ENCODE peak calls at places on chromosomes 13 and 19, in six cellular contexts. One of them, this sample, is unnamed.

GRCh38 chr13:79810018-79810417 is 329.1 kb downstream of the NDFIP2 start:
- DNase-seq in lung: no peak
- DNase-seq in body of pancreas: no peak
- DNase-seq in GM23338: no peak
- DNase-seq in kidney: no peak
- DNase-seq in right lobe of liver: no peak
- DNase-seq in this sample: no peak

GRCh38 chr19:30686252-30686762 is 314.1 kb downstream of the ZNF536 start:
- DNase-seq in GM23338: peak; percentile 26
- DNase-seq in right lobe of liver: no peak
- DNase-seq in kidney: peak; percentile 52
- DNase-seq in lung: no peak
- DNase-seq in body of pancreas: no peak
- DNase-seq in this sample: peak; percentile 80

GRCh38 chr19:28521169-28521568 is 691.8 kb downstream of the UQCRFS1 start:
- DNase-seq in right lobe of liver: no peak
- DNase-seq in lung: no peak
- DNase-seq in GM23338: no peak
- DNase-seq in kidney: no peak
- DNase-seq in body of pancreas: no peak
- DNase-seq in this sample: no peak

GRCh38 chr19:18279266-18279515 is 2.2 kb downstream of the JUND start:
- DNase-seq in right lobe of liver: no peak
- DNase-seq in kidney: no peak
- DNase-seq in lung: no peak
- DNase-seq in body of pancreas: no peak
- DNase-seq in GM23338: no peak
- DNase-seq in this sample: no peak

GRCh38 chr13:44713793-44714469 is 137.8 kb upstream of the TSC22D1 start:
- DNase-seq in body of pancreas: no peak
- DNase-seq in right lobe of liver: no peak
- DNase-seq in GM23338: no peak
- DNase-seq in kidney: no peak
- DNase-seq in lung: no peak
- DNase-seq in this sample: peak; percentile 36

GRCh38 chr13:26254583-26255102 is 714 bp downstream of the CDK8 start:
- DNase-seq in kidney: peak; percentile 82
- DNase-seq in GM23338: peak; percentile 73
- DNase-seq in lung: peak; percentile 62
- DNase-seq in body of pancreas: peak; percentile 77
- DNase-seq in right lobe of liver: peak; percentile 80
- DNase-seq in this sample: peak; percentile 31

GRCh38 chr13:49356224-49356623 is 87.6 kb downstream of the CAB39L start:
- DNase-seq in body of pancreas: no peak
- DNase-seq in right lobe of liver: no peak
- DNase-seq in kidney: no peak
- DNase-seq in GM23338: no peak
- DNase-seq in lung: no peak
- DNase-seq in this sample: no peak

GRCh38 chr19:45016388-45017314 is 15.4 kb downstream of the RELB start:
- DNase-seq in GM23338: peak; percentile 92
- DNase-seq in body of pancreas: peak; percentile 84
- DNase-seq in right lobe of liver: peak; percentile 70
- DNase-seq in kidney: no peak
- DNase-seq in lung: peak; percentile 66
- DNase-seq in this sample: peak; percentile 86

GRCh38 chr13:73603646-73604045 is 530.6 kb downstream of the KLF12 start:
- DNase-seq in body of pancreas: no peak
- DNase-seq in GM23338: no peak
- DNase-seq in lung: no peak
- DNase-seq in kidney: no peak
- DNase-seq in right lobe of liver: no peak
- DNase-seq in this sample: no peak

GRCh38 chr13:107765724-107766436 is 449.5 kb downstream of the LIG4 start:
- DNase-seq in kidney: no peak
- DNase-seq in GM23338: no peak
- DNase-seq in right lobe of liver: no peak
- DNase-seq in lung: no peak
- DNase-seq in body of pancreas: no peak
- DNase-seq in this sample: no peak

GRCh38 chr19:3375221-3376088 is 9.1 kb downstream of the NFIC start:
- DNase-seq in kidney: peak; percentile 94
- DNase-seq in lung: peak; percentile 71
- DNase-seq in GM23338: no peak
- DNase-seq in right lobe of liver: peak; percentile 97
- DNase-seq in body of pancreas: peak; percentile 91
- DNase-seq in this sample: no peak

GRCh38 chr19:1009976-1010538 is 9.8 kb downstream of the GRIN3B start:
- DNase-seq in kidney: peak; percentile 75
- DNase-seq in GM23338: no peak
- DNase-seq in lung: no peak
- DNase-seq in body of pancreas: no peak
- DNase-seq in right lobe of liver: no peak
- DNase-seq in this sample: no peak

GRCh38 chr19:1008268-1009042 is 8.2 kb downstream of the GRIN3B start:
- DNase-seq in GM23338: no peak
- DNase-seq in lung: no peak
- DNase-seq in kidney: peak; percentile 75
- DNase-seq in right lobe of liver: no peak
- DNase-seq in body of pancreas: no peak
- DNase-seq in this sample: no peak

GRCh38 chr19:1010586-1011510 is 10.1 kb downstream of the TMEM259 start:
- DNase-seq in GM23338: no peak
- DNase-seq in right lobe of liver: no peak
- DNase-seq in kidney: peak; percentile 74
- DNase-seq in body of pancreas: no peak
- DNase-seq in lung: no peak
- DNase-seq in this sample: no peak

GRCh38 chr19:1007852-1008251 is 7.6 kb downstream of the GRIN3B start:
- DNase-seq in GM23338: no peak
- DNase-seq in lung: no peak
- DNase-seq in right lobe of liver: no peak
- DNase-seq in body of pancreas: no peak
- DNase-seq in kidney: peak; percentile 77
- DNase-seq in this sample: no peak

DNA sequence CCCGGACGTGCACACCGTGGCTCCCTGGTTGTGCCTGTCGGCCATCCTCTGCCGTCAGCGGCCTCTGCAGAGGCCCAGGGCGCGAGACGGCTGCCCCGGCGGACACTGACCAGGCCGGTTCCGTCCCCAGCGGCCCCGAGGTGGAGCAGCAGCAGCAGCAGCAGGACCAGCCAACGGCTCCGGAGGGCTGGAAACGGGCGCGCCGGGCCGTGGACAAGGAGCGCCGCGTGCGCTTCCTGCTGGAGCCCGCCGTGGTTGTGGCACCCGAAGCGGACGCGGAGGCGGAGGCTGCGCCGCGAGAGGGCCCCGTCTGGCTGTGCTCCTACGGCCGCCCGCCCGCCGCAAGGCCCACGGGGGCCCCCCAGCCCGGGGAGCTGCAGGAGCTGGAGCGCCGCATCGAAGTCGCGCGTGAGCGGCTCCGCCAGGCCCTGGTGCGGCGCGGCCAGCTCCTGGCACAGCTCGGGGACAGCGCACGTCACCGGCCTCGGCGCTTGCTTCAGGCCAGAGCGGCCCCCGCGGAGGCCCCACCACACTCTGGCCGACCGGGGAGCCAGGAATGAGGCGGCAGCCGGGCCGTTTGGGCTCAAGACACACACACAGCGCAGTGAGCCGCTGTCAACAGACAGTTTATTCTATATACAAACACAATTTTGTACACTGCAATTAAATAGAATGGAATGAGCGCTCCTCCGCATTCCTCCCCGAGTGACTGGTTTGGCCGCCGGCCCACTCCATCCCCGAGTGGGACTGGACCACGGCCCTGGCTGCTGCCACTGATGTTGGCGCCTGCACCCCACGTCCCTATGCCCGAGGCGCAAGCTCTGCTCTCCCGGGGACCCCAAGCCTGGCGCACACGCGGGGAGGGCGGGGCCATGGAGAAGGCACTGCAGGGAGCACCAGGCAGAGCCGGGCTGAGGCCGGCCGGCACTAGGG is 9.1 kb downstream of the GRIN3B start:
- DNase-seq in lung: no peak
- DNase-seq in kidney: peak; percentile 83
- DNase-seq in body of pancreas: no peak
- DNase-seq in right lobe of liver: no peak
- DNase-seq in GM23338: peak; percentile 44
- DNase-seq in this sample: peak; percentile 73
- TF ChIP-seq CTCF in lung: no peak
- TF ChIP-seq CTCF in kidney: no peak
- TF ChIP-seq CTCF in body of pancreas: no peak
- TF ChIP-seq CTCF in right lobe of liver: no peak
- TF ChIP-seq CTCF in GM23338: no peak
- TF ChIP-seq CTCF in this sample: no peak

DNA sequence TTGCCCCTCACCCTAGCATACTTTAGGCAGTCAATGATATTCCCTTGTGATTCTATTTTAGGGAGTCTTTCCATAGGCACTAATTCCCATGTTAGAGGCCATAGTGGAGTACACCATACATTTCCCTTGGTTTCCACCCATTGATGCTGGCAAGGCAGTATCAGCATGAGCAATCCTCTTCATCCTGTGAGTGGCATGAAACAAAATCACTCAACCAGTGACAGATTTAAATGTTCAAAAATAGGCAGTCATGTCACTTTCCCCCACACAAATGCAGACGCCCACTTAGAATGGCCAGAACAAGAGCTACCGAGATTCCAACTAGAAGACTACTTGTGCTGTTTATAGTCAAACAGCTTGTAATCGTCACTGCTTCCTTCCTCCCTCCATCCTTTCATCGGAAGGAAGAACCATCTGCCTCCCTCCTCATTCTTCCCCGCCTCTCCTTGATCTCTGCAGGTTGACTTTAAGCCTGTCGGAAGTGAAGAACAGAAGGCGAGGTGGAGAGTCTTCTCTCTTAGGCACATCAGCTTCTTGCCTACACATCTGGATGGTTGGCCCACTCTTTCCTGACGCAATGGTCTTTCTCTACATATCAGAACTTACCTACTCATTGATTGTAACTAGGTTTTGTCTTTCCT is 22.5 kb downstream of the RASL11A start:
- DNase-seq in GM23338: no peak
- DNase-seq in kidney: no peak
- DNase-seq in lung: no peak
- DNase-seq in body of pancreas: no peak
- DNase-seq in right lobe of liver: no peak
- DNase-seq in this sample: no peak
- H3K4me1 ChIP-seq in GM23338: no peaks in the 10 kb centered on the region
- H3K4me1 ChIP-seq in kidney: no peaks in the 10 kb centered on the region
- H3K4me1 ChIP-seq in lung: no peaks in the 10 kb centered on the region
- H3K4me1 ChIP-seq in body of pancreas: no peaks in the 10 kb centered on the region
- H3K4me1 ChIP-seq in right lobe of liver: no peaks in the 10 kb centered on the region
- H3K4me1 ChIP-seq in this sample: no peaks in the 10 kb centered on the region

GRCh38 chr19:50322234-50322633 is 6.9 kb downstream of the KCNC3 start:
- DNase-seq in right lobe of liver: no peak
- DNase-seq in GM23338: no peak
- DNase-seq in body of pancreas: no peak
- DNase-seq in lung: no peak
- DNase-seq in kidney: no peak
- DNase-seq in this sample: no peak
- H3K27ac ChIP-seq in right lobe of liver: no peak overlapping the region
- H3K27ac ChIP-seq in GM23338: no peak overlapping the region
- H3K27ac ChIP-seq in body of pancreas: no peak overlapping the region
- H3K27ac ChIP-seq in lung: no peak overlapping the region
- H3K27ac ChIP-seq in kidney: no peak overlapping the region
- H3K27ac ChIP-seq in this sample: no peak overlapping the region

GRCh38 chr19:23075031-23075733 is 41.6 kb upstream of the ZNF730 start:
- DNase-seq in right lobe of liver: no peak
- DNase-seq in kidney: peak; percentile 77
- DNase-seq in body of pancreas: peak; percentile 46
- DNase-seq in lung: peak; percentile 61
- DNase-seq in GM23338: peak; percentile 96
- DNase-seq in this sample: peak; percentile 78

GRCh38 chr19:23065306-23065705 is 51.5 kb upstream of the ZNF730 start:
- DNase-seq in body of pancreas: no peak
- DNase-seq in lung: no peak
- DNase-seq in kidney: no peak
- DNase-seq in GM23338: no peak
- DNase-seq in right lobe of liver: no peak
- DNase-seq in this sample: no peak

GRCh38 chr19:23071087-23071511 is 45.7 kb upstream of the ZNF730 start:
- DNase-seq in body of pancreas: peak; percentile 21
- DNase-seq in lung: no peak
- DNase-seq in GM23338: peak; percentile 71
- DNase-seq in kidney: no peak
- DNase-seq in right lobe of liver: peak; percentile 61
- DNase-seq in this sample: peak; percentile 15

GRCh38 chr19:23070353-23070781 is 46.5 kb upstream of the ZNF730 start:
- DNase-seq in lung: no peak
- DNase-seq in body of pancreas: peak; percentile 38
- DNase-seq in right lobe of liver: no peak
- DNase-seq in GM23338: peak; percentile 86
- DNase-seq in kidney: no peak
- DNase-seq in this sample: peak; percentile 14
- TF ChIP-seq CTCF in lung: no peak
- TF ChIP-seq CTCF in body of pancreas: peak; percentile 3
- TF ChIP-seq CTCF in right lobe of liver: no peak
- TF ChIP-seq CTCF in GM23338: peak; percentile 67
- TF ChIP-seq CTCF in kidney: no peak
- TF ChIP-seq CTCF in this sample: peak; percentile 24

DNA sequence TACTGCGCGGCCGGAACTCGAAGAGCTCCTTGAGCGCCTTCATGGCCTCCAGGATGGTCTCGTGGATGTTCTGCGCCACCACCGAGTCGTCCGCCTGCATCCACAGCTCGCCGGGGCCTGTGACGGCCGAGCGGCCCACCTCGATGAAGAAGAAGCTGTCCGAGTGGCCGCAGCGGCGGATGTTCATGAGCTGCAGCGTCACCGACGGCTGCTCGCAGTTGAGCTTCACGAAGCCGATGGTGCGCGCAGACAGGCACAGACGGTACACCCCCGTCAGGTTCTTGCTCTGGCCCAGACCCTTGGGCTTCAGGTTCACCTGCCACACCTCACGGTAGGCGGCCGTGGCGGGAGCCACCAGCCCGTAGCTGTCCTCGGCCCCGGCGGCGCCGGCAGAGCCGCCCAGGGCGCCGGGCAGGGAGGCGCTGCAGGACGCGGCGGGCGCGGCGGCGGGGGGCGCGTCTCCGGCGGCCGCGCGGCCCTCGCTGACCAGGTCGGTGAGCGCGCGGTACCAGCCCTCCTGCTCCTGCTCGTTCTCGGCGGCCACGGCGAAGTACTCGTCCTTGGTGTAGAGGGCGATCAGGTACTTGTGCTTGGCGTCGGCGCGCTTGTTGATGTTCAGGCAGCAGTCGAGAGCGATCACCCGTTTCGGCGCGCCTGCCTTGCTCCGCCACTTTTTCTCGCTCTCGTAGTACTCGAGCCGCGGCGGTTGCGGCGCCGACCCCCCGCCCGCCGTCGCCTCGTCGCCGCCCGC is 1.1 kb downstream of the IRS2 start:
- DNase-seq in lung: peak; percentile 56
- DNase-seq in right lobe of liver: peak; percentile 74
- DNase-seq in GM23338: peak; percentile 50
- DNase-seq in kidney: peak; percentile 89
- DNase-seq in body of pancreas: peak; percentile 62
- DNase-seq in this sample: peak; percentile 87
- H3K4me1 ChIP-seq in lung: peaks cover 29% of the 10 kb centered on the region
- H3K4me1 ChIP-seq in right lobe of liver: peaks cover 8% of the 10 kb centered on the region
- H3K4me1 ChIP-seq in GM23338: peaks cover 16% of the 10 kb centered on the region
- H3K4me1 ChIP-seq in kidney: peaks cover 14% of the 10 kb centered on the region
- H3K4me1 ChIP-seq in body of pancreas: peaks cover 48% of the 10 kb centered on the region
- H3K4me1 ChIP-seq in this sample: peaks cover 23% of the 10 kb centered on the region